ENCODE peak calls at places on chromosomes 3 and 15, in five cellular contexts. J, H, G, E and Y are unnamed samples.

GRCh38 chr3:159945930-159946329 is 42.7 kb upstream of the IL12A start:
- DNase-seq in J (no peak), H (no peak), G (no peak), E (no peak), Y (no peak)

GRCh38 chr3:16633948-16634347 is 28.7 kb upstream of the DAZL start:
- DNase-seq in J (no peak), H (no peak), G (no peak), E (no peak), Y (no peak)

GRCh38 chr3:59266551-59266950 is 216.7 kb upstream of the CFAP20DC start:
- DNase-seq in J (no peak), H (no peak), G (no peak), E (no peak), Y (no peak)

GRCh38 chr15:68275165-68275746 is 2.3 kb upstream of the FEM1B start:
- DNase-seq in J (no peak), H (no peak), G (peak; percentile 59), E (no peak), Y (no peak)

GRCh38 chr3:174243194-174243593 is 615.9 kb upstream of the NAALADL2 start:
- DNase-seq in J (no peak), H (no peak), G (no peak), E (no peak), Y (no peak)

GRCh38 chr3:172057624-172058023 is 18.2 kb downstream of the FNDC3B start:
- DNase-seq in J (no peak), H (no peak), G (no peak), E (no peak), Y (no peak)

GRCh38 chr15:43165801-43166325 is 19.3 kb upstream of the CCNDBP1 start:
- DNase-seq in J (no peak), H (no peak), G (no peak), E (no peak), Y (no peak)

GRCh38 chr3:58581328-58582091 is 4.3 kb upstream of the FAM107A start:
- DNase-seq in J (no peak), H (no peak), G (no peak), E (no peak), Y (peak; percentile 32)

GRCh38 chr15:52206446-52206845 is 15.3 kb upstream of the GNB5 start:
- DNase-seq in J (no peak), H (no peak), G (no peak), E (no peak), Y (no peak)

GRCh38 chr3:156180077-156180476 is 59.7 kb downstream of the KCNAB1 start:
- DNase-seq in J (no peak), H (no peak), G (no peak), E (no peak), Y (no peak)

GRCh38 chr15:79373068-79373467 is 59.1 kb upstream of the MINAR1 start:
- DNase-seq in J (no peak), H (no peak), G (no peak), E (no peak), Y (no peak)

GRCh38 chr3:24387493-24387892 is 107.2 kb downstream of the THRB start:
- DNase-seq in J (no peak), H (no peak), G (no peak), E (no peak), Y (no peak)

GRCh38 chr15:95929232-95929846 is 401.2 kb upstream of the NR2F2 start:
- DNase-seq in J (no peak), H (no peak), G (no peak), E (no peak), Y (no peak)

GRCh38 chr3:195597848-195598247 is 14.1 kb upstream of the APOD start:
- DNase-seq in J (no peak), H (no peak), G (no peak), E (no peak), Y (no peak)

GRCh38 chr3:71724584-71725278 is 471 bp downstream of the EIF4E3 start:
- DNase-seq in J (peak; percentile 62), H (no peak), G (peak; percentile 7), E (peak; percentile 37), Y (no peak)

GRCh38 chr3:100427694-100428093 is 26.4 kb downstream of the LNP1 start:
- DNase-seq in J (no peak), H (no peak), G (no peak), E (no peak), Y (no peak)

GRCh38 chr3:164864454-164864853 is 213.8 kb downstream of the SI start:
- DNase-seq in J (no peak), H (no peak), G (no peak), E (no peak), Y (no peak)

GRCh38 chr15:57356636-57357035 is 19.7 kb upstream of the CGNL1 start:
- DNase-seq in J (no peak), H (peak; percentile 52), G (no peak), E (no peak), Y (no peak)

GRCh38 chr3:7144696-7145308 is 283.9 kb downstream of the GRM7 start:
- DNase-seq in J (no peak), H (peak; percentile 63), G (no peak), E (peak; percentile 14), Y (no peak)

GRCh38 chr3:197392961-197393360 is 94.5 kb upstream of the DLG1 start:
- DNase-seq in J (no peak), H (no peak), G (no peak), E (no peak), Y (no peak)

GRCh38 chr3:12660196-12660595 is 3.7 kb downstream of the RAF1 start:
- DNase-seq in J (no peak), H (no peak), G (no peak), E (no peak), Y (no peak)

GRCh38 chr3:50112462-50112861 is 23.7 kb downstream of the RBM5 start:
- DNase-seq in J (no peak), H (no peak), G (no peak), E (no peak), Y (no peak)

DNA sequence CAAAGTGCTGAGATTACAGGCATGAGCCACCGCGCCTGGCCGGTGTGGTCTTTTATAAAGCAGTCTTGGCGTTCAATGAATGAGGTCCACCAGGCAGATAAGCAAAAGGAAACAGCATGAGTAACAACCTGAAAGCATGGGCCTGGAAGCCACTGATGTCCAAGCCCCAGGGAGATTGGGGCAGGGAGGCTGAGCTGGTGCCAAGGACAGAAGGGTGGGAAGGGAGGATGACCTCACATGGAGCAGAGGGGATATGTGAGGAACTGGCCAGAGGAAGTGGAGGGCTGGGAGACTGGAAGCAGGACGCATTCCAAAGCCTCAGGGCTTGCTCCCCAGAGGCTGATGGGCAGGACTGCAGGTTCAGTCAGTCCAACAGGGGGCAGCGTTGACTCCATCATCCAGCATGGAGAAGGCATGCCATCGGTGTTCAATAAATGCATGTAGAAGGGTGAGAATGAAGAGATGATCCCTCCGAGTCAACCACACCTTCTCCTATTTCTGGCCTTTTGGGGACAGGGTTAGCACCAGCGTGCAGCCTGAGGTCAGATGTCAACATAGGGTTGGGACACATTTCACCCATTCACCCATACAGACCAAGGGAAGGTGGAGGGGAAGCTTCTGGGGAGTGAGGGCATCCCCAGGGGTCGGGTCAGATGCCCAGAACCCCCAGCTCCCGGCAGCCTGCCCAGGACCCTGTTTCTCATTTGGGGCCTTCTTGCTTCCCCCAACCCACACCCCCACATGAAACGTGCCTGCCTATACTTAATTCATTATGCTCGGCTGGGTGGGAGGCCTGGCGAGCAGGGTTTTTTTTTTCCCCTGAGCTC is 14.8 kb downstream of the MYL3 start:
- DNase-seq in J (peak; percentile 47), H (peak; percentile 86), G (no peak), E (peak; percentile 51), Y (peak; percentile 59)
- TF ChIP-seq CTCF in J (peak; percentile 38), H (peak; percentile 80), G (no peak), E (peak; percentile 33), Y (peak; percentile 75)

DNA sequence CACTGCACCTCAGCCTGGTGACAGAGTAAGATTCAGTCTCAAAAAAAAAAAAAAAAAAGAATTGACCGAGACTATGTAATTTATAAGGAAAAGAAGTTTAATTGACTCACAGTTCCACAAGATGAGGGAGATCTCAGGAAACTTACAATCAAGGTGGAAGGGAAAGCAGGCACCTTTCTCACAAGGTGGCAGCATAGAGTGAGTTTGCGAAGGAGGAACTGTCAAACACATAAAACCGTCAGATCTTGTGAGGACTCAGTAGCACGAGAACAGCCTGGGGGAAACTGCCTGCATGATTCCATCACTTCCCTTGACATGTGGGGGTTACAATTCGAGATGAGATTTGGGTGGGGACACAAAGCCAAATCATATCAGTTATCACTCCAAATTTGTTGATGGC is 380.9 kb downstream of the EDEM1 start:
- DNase-seq in J (no peak), H (peak; percentile 43), G (no peak), E (no peak), Y (no peak)
- TF ChIP-seq CTCF in J (no peak), H (peak; percentile 65), G (no peak), E (no peak), Y (no peak)

GRCh38 chr3:126994661-126995161 is 11.8 kb downstream of the PLXNA1 start:
- DNase-seq in J (peak; percentile 61), H (no peak), G (no peak), E (no peak), Y (no peak)

GRCh38 chr3:126997455-126998038 is 14.6 kb downstream of the PLXNA1 start:
- DNase-seq in J (no peak), H (no peak), G (no peak), E (no peak), Y (no peak)

GRCh38 chr3:126995254-126995770 is 12.4 kb downstream of the PLXNA1 start:
- DNase-seq in J (no peak), H (no peak), G (peak; percentile 38), E (no peak), Y (no peak)

GRCh38 chr3:126996905-126997304 is 14.0 kb downstream of the PLXNA1 start:
- DNase-seq in J (no peak), H (no peak), G (no peak), E (no peak), Y (no peak)

DNA sequence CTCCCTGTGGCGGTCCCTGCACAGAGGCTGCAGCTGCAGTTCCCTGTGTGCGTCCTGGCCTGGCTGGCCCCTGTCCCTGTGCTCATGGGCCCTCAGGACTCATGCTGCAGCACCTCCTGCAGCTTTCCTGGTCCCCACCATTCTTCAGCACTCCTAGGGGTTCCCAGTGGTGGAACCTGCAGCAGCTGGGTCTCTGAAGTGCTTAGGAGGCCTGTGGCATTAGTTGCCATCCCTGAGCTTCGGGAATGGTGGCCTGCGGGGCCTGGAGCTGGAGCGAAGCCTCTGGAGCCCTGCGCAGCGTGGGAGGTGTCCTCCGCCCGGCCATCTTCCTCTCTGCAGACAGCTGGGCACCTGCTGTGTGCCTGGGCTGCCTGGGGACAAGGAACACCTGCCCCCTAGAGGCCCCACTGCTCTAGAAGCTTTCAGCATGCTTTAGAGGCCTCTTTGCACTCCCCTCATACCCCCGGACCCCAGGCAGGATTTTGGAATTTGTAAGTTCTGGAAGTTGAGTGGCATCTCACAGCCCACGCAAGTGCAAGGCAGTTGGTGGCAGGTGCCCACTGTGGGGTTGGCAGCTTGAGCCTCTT is 13.1 kb downstream of the PLXNA1 start:
- DNase-seq in J (no peak), H (no peak), G (no peak), E (no peak), Y (no peak)
- TF ChIP-seq CTCF in J (no peak), H (peak; percentile 32), G (no peak), E (no peak), Y (peak; percentile 41)

DNA sequence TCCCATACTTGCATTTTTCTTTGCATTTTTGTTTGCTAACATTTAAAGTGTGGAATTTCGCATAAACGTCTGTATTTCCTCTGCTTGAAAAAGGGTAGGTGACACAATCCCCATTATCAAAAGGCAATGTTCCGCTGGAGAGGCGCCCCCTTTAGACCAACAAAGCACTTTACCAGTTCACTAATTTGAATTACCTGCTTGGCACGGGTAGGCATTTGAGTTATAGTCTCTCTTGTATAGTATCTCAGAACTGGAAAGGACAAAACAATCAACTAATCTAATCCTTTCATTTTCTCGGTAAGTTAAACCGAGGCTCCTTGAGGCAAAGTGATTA is 775 bp upstream of the CCDC39 start:
- DNase-seq in J (no peak), H (peak; percentile 64), G (peak; percentile 13), E (peak; percentile 55), Y (no peak)
- TF ChIP-seq CTCF in J (no peak), H (peak; percentile 88), G (peak; percentile 14), E (peak; percentile 71), Y (peak; percentile 79)